ENCODE peak calls at places on chromosome 7, in five cellular contexts. K is mammary epithelial cell; G is CD8-positive, alpha-beta memory T cell; I is psoas muscle; V is fibroblast of lung. A is an unnamed sample.

GRCh38 chr7:141686670-141687069 is 15.3 kb downstream of the DENND11 start:
- DNase-seq in I (no peak), G (no peak), K (no peak), V (no peak), A (no peak)

GRCh38 chr7:57181281-57181680 is 49.0 kb upstream of the ZNF479 start:
- DNase-seq in G (no peak), V (no peak), K (no peak), I (no peak), A (no peak)

GRCh38 chr7:126727930-126728331 is 524.8 kb downstream of the GRM8 start:
- DNase-seq in G (no peak), V (peak; percentile 69), K (peak; percentile 33), I (no peak), A (peak; percentile 33)

GRCh38 chr7:12805957-12806356 is 118.5 kb downstream of the ARL4A start:
- DNase-seq in G (no peak), K (no peak), I (no peak), V (no peak), A (no peak)

GRCh38 chr7:82530361-82530760 is 86.8 kb upstream of the CACNA2D1 start:
- DNase-seq in V (peak; percentile 76), K (no peak), I (no peak), G (no peak), A (no peak)

GRCh38 chr7:107668296-107668695 is 7.7 kb downstream of the SLC26A4 start:
- DNase-seq in V (no peak), K (no peak), I (no peak), G (no peak), A (no peak)

GRCh38 chr7:69430502-69431145 is 167.7 kb upstream of the AUTS2 start:
- DNase-seq in I (peak; percentile 21), K (no peak), V (no peak), G (no peak), A (no peak)

GRCh38 chr7:877312-878232 is 1.2 kb downstream of the GET4 start:
- DNase-seq in G (no peak), I (no peak), K (peak; percentile 16), V (no peak), A (no peak)

GRCh38 chr7:50393547-50394252 is 56.5 kb downstream of the FIGNL1 start:
- DNase-seq in K (no peak), I (no peak), V (no peak), G (peak; percentile 30), A (no peak)

GRCh38 chr7:90211391-90212148 is at the start of gene STEAP2:
- DNase-seq in I (peak; percentile 91), V (peak; percentile 95), K (peak; percentile 88), G (no peak), A (peak; percentile 31)

GRCh38 chr7:4800487-4800886 is 25.1 kb downstream of the AP5Z1 start:
- DNase-seq in I (no peak), K (no peak), V (no peak), G (no peak), A (no peak)

GRCh38 chr7:26202019-26202985 is 757 bp downstream of the CBX3 start:
- DNase-seq in V (peak; percentile 29), K (no peak), G (peak; percentile 44), I (peak; percentile 62), A (no peak)

GRCh38 chr7:30080818-30081217 is 52.6 kb downstream of the PLEKHA8 start:
- DNase-seq in V (no peak), K (no peak), G (no peak), I (no peak), A (no peak)

GRCh38 chr7:116593359-116594075 is 68.7 kb downstream of the CAV1 start:
- DNase-seq in K (no peak), I (no peak), V (no peak), G (no peak), A (no peak)

GRCh38 chr7:16655394-16655793 is 9.4 kb downstream of the BZW2 start:
- DNase-seq in I (no peak), G (no peak), K (no peak), V (no peak), A (no peak)

GRCh38 chr7:151871904-151872303 is 5.0 kb downstream of the PRKAG2 start:
- DNase-seq in I (no peak), K (no peak), G (no peak), V (no peak), A (no peak)

GRCh38 chr7:111561659-111561908 is 708 bp downstream of the IMMP2L start:
- DNase-seq in V (peak; percentile 2), K (no peak), G (no peak), I (no peak), A (no peak)

GRCh38 chr7:43781726-43782607 is 23.5 kb downstream of the BLVRA start:
- DNase-seq in K (peak; percentile 70), V (peak; percentile 62), G (no peak), I (no peak), A (peak; percentile 20)

GRCh38 chr7:100852048-100852872 is at the start of gene SLC12A9:
- DNase-seq in V (peak; percentile 86), G (peak; percentile 81), K (peak; percentile 92), I (peak; percentile 92), A (no peak)
- H3K27ac ChIP-seq in V (no peak within 1 kb of the TSS), G (peak within 1 kb of the TSS; percentile 64), K (peak within 1 kb of the TSS; percentile 25), I (peak within 1 kb of the TSS; percentile 43), A (peak within 1 kb of the TSS; percentile 38)

GRCh38 chr7:98286701-98287485 is 5.4 kb downstream of the BRI3 start:
- DNase-seq in G (no peak), I (peak; percentile 33), K (no peak), V (no peak), A (no peak)

GRCh38 chr7:98285132-98286092 is 3.9 kb downstream of the BRI3 start:
- DNase-seq in I (no peak), G (no peak), V (no peak), K (no peak), A (no peak)

GRCh38 chr7:98284335-98285036 is 3.0 kb downstream of the BRI3 start:
- DNase-seq in G (no peak), K (peak; percentile 37), V (peak; percentile 77), I (peak; percentile 89), A (no peak)

GRCh38 chr7:98287486-98287959 is 6.0 kb downstream of the BRI3 start:
- DNase-seq in V (no peak), G (no peak), K (peak; percentile 88), I (no peak), A (peak; percentile 40)

DNA sequence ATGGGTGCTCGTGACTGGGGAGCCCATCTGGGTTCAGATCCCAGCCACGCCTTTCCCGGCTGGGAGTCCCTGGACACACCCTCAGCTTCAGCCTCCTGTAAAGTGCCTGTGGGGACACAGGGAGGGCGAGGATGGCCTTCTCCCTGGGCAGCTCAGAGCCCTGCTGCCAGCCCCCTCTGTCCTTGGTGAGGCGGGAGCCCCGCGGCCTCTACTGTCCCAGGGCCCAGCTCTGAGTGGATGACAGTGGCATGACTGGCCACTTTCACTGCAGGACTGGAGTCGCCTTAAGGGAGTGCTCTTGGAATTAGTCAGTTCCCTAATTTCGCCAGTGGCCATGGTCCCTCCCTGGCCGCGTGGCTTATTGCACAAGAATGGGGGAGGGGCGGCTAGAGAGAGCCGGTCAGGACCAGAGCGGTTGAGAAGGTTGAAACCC is 4.6 kb downstream of the BRI3 start:
- DNase-seq in V (peak; percentile 63), I (peak; percentile 88), G (no peak), K (peak; percentile 73), A (no peak)
- H3K27ac ChIP-seq in V (peak overlapping the region; percentile 88), I (peak overlapping the region; percentile 99), G (no peak overlapping the region), K (peak overlapping the region; percentile 26), A (peak overlapping the region; percentile 93)

GRCh38 chr7:55072251-55072650 is 53.4 kb downstream of the EGFR start:
- DNase-seq in I (no peak), K (no peak), V (no peak), G (no peak), A (no peak)
- H3K27ac ChIP-seq in I (peak overlapping the region; percentile 76), K (peak overlapping the region; percentile 97), V (peak overlapping the region; percentile 88), G (no peak overlapping the region), A (peak overlapping the region; percentile 77)

GRCh38 chr7:3272691-3273141 is 28.3 kb upstream of the SDK1 start:
- DNase-seq in I (no peak), G (no peak), K (peak; percentile 57), V (peak; percentile 98), A (no peak)

GRCh38 chr7:3282457-3282856 is 18.6 kb upstream of the SDK1 start:
- DNase-seq in G (no peak), I (peak; percentile 39), K (peak; percentile 28), V (no peak), A (no peak)

GRCh38 chr7:3279147-3279818 is 21.8 kb upstream of the SDK1 start:
- DNase-seq in G (no peak), I (no peak), K (no peak), V (no peak), A (no peak)

GRCh38 chr7:3280445-3280844 is 20.6 kb upstream of the SDK1 start:
- DNase-seq in G (no peak), V (peak; percentile 74), I (no peak), K (no peak), A (no peak)

DNA sequence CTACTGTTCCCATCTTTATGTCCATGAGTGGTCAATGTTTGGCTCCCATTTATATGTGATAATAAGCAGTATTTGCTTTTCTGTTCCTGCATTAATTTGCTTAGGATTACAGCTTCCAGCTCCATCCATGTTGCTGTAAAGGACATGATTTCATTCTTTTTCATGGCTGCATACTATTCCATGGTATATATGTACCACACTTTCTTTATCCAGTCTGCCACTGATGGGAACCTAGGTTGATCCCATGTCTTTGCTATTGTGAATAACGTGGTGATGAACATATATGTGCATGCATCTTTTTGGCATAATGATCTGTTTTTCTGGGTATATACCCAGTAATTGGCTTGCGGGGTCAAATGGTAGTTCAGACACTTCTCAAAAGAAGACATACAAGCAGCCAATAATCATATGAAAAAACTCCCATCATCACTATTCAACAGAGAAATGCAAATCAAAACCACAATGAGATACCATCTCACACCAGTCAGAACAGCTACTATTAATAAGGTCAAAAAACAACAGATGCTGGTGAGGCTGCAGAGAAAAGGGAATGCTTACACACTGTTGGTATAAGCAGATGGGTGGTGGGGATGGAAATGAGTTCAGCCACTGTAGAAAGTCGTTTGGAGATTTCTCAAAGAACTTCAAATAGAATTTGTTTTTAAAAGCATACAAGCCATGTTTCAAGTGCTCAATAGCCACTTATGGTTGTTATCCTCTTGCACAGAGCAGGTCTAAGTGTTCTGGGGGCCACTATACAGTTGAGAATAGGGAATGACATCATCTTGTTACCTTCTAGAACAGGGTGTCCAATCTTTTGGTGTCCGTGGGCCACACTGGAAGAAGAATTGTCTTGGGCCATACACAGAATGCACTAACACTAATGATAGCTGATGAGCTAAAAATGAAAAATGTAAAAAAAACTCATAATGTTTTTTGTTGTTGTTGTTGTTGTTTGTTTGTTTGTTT is 23.2 kb upstream of the SDK1 start:
- DNase-seq in I (no peak), V (peak; percentile 67), G (no peak), K (no peak), A (no peak)
- H3K27ac ChIP-seq in I (no peak overlapping the region), V (no peak overlapping the region), G (no peak overlapping the region), K (no peak overlapping the region), A (no peak overlapping the region)

GRCh38 chr7:28102778-28103177 is 77.8 kb downstream of the JAZF1 start:
- DNase-seq in G (no peak), I (peak; percentile 59), K (no peak), V (peak; percentile 63), A (no peak)
- H3K27ac ChIP-seq in G (no peak overlapping the region), I (no peak overlapping the region), K (no peak overlapping the region), V (no peak overlapping the region), A (no peak overlapping the region)

DNA sequence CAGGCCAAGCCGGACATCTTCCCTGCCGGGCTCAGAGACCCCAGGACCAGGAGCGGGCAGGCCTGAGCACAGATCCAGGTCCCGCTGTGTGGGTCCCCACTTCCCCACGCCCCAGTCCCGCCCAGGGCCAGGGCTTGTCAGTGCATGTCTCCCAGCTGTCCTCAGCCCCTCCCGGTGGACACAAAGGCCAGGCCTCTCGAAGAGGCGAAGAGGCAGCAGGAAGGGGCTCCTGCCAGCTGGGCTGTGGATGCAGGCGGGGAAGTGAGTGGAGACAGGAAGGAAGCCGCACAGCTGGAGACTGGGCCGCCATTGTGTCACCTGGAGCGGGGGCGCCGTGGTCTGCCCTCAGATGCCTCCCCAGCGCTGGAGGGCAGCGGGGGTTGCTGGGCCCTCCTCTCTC is 4.8 kb downstream of the GRIFIN start:
- DNase-seq in K (peak; percentile 60), G (no peak), V (no peak), I (no peak), A (no peak)
- H3K27ac ChIP-seq in K (no peak overlapping the region), G (no peak overlapping the region), V (no peak overlapping the region), I (no peak overlapping the region), A (peak overlapping the region; percentile 64)

A was measured in epithelial cell of prostate.